ENCODE peak calls at places on chromosomes 1 and 21, in nine cellular contexts. W is NCI-H748 treated with DMSO at 0.1 percent for 48 hours; L is esophagus squamous epithelium; H is adipocyte; Z is GM13977; R is HFF-Myc; B is activated CD4-positive, alpha-beta T cell treated with anti-CD3 and anti-CD28 coated beads, Interleukin-2, amount 50 U/mL, for 1 hour; D is NT2/D1; A is sigmoid colon. C is an unnamed sample.
A peak's percentile ranks its signal among the peaks of the same experiment; 100 is the strongest.

GRCh38 chr21:38780879-38781278 is 24.9 kb upstream of the ETS2 start:
- DNase-seq in W (no peak), H (no peak), Z (peak; percentile 30), B (no peak), A (no peak), R (no peak), D (no peak), L (no peak), C (no peak)

GRCh38 chr1:154856049-154856448 is 14.0 kb downstream of the KCNN3 start:
- DNase-seq in A (no peak), Z (no peak), H (no peak), L (no peak), W (no peak), B (no peak), R (no peak), D (no peak), C (no peak)

GRCh38 chr1:210707300-210707699 is 378.6 kb downstream of the HHAT start:
- DNase-seq in A (no peak), H (no peak), R (no peak), Z (no peak), W (no peak), L (no peak), B (no peak), D (no peak), C (no peak)

GRCh38 chr1:63967901-63968300 is 194.1 kb downstream of the ROR1 start:
- DNase-seq in W (no peak), A (no peak), Z (no peak), L (no peak), B (no peak), H (peak; percentile 67), D (no peak), R (peak; percentile 60), C (no peak)

GRCh38 chr1:47231314-47232186 is 475 bp downstream of the TAL1 start:
- DNase-seq in D (no peak), Z (peak; percentile 65), L (no peak), R (no peak), H (peak; percentile 39), B (no peak), W (no peak), A (no peak), C (no peak)

GRCh38 chr1:77228836-77229235 is 9.6 kb upstream of the PIGK start:
- DNase-seq in H (no peak), W (no peak), B (no peak), Z (no peak), L (no peak), A (no peak), R (no peak), D (no peak), C (no peak)

GRCh38 chr1:36824390-36824861 is 209.9 kb downstream of the GRIK3 start:
- DNase-seq in L (no peak), D (peak; percentile 93), H (no peak), A (no peak), R (no peak), W (no peak), Z (no peak), B (no peak), C (no peak)

GRCh38 chr1:27519341-27520258 is 29.6 kb upstream of the WASF2 start:
- DNase-seq in B (no peak), D (no peak), L (no peak), R (no peak), H (no peak), W (peak; percentile 50), Z (no peak), A (no peak), C (no peak)

GRCh38 chr1:156012051-156012817 is 8.5 kb downstream of the SSR2 start:
- DNase-seq in W (no peak), Z (peak; percentile 77), B (no peak), D (no peak), R (no peak), H (no peak), L (no peak), A (no peak), C (no peak)

GRCh38 chr1:153919879-153920852 is 2.6 kb downstream of the GATAD2B start:
- DNase-seq in Z (no peak), H (peak; percentile 45), W (no peak), R (peak; percentile 65), A (no peak), B (no peak), L (no peak), D (no peak), C (peak; percentile 70)

GRCh38 chr1:198880818-198881597 is 242.2 kb downstream of the PTPRC start:
- DNase-seq in R (peak; percentile 72), H (peak; percentile 95), L (no peak), A (no peak), W (no peak), B (no peak), Z (no peak), D (no peak), C (no peak)

GRCh38 chr1:186374313-186375151 is 521 bp downstream of the TPR start:
- DNase-seq in W (peak; percentile 7), H (peak; percentile 66), Z (peak; percentile 58), D (peak; percentile 15), A (no peak), B (peak; percentile 17), L (no peak), R (no peak), C (peak; percentile 68)

GRCh38 chr1:67175713-67176112 is 9.5 kb downstream of the IL23R start:
- DNase-seq in L (no peak), B (no peak), R (no peak), Z (no peak), D (no peak), H (no peak), A (no peak), W (no peak), C (no peak)

C was measured in Karpas-422.